ENCODE peak calls at places on chromosomes 4 and X, in six cellular contexts. One of them, this sample, is unnamed.

GRCh38 chrX:20441123-20441522 is 174.4 kb upstream of the RPS6KA3 start:
- DNase-seq in effector memory CD4-positive, alpha-beta T cell: no peak
- DNase-seq in SW 1271: no peak
- DNase-seq in hepatocyte: no peak
- DNase-seq in AML-193: no peak
- DNase-seq in nephron progenitor cell: no peak
- DNase-seq in this sample: no peak

GRCh38 chr4:54082168-54082567 is 17.8 kb upstream of the CHIC2 start:
- DNase-seq in SW 1271: peak
- DNase-seq in nephron progenitor cell: no peak
- DNase-seq in hepatocyte: peak
- DNase-seq in AML-193: no peak
- DNase-seq in effector memory CD4-positive, alpha-beta T cell: no peak
- DNase-seq in this sample: no peak

GRCh38 chr4:100849319-100849718 is 331.5 kb upstream of the EMCN start:
- DNase-seq in effector memory CD4-positive, alpha-beta T cell: no peak
- DNase-seq in AML-193: no peak
- DNase-seq in hepatocyte: no peak
- DNase-seq in SW 1271: no peak
- DNase-seq in nephron progenitor cell: no peak
- DNase-seq in this sample: no peak

GRCh38 chrX:1521459-1521956 is 15.5 kb downstream of the P2RY8 start:
- DNase-seq in SW 1271: no peak
- DNase-seq in effector memory CD4-positive, alpha-beta T cell: peak
- DNase-seq in hepatocyte: no peak
- DNase-seq in nephron progenitor cell: no peak
- DNase-seq in AML-193: no peak
- DNase-seq in this sample: no peak

GRCh38 chr4:70721747-70722146 is at the start of gene RUFY3:
- DNase-seq in hepatocyte: peak
- DNase-seq in nephron progenitor cell: no peak
- DNase-seq in SW 1271: no peak
- DNase-seq in effector memory CD4-positive, alpha-beta T cell: no peak
- DNase-seq in AML-193: no peak
- DNase-seq in this sample: peak

GRCh38 chr4:81912420-81912819 is 440.7 kb upstream of the RASGEF1B start:
- DNase-seq in effector memory CD4-positive, alpha-beta T cell: no peak
- DNase-seq in nephron progenitor cell: no peak
- DNase-seq in hepatocyte: no peak
- DNase-seq in AML-193: no peak
- DNase-seq in SW 1271: no peak
- DNase-seq in this sample: no peak

GRCh38 chrX:23465985-23466384 is 131.3 kb downstream of the PTCHD1 start:
- DNase-seq in nephron progenitor cell: no peak
- DNase-seq in SW 1271: no peak
- DNase-seq in effector memory CD4-positive, alpha-beta T cell: no peak
- DNase-seq in hepatocyte: no peak
- DNase-seq in AML-193: no peak
- DNase-seq in this sample: no peak

GRCh38 chr4:157521916-157522315 is 301.4 kb downstream of the GRIA2 start:
- DNase-seq in hepatocyte: no peak
- DNase-seq in SW 1271: no peak
- DNase-seq in effector memory CD4-positive, alpha-beta T cell: no peak
- DNase-seq in AML-193: no peak
- DNase-seq in nephron progenitor cell: no peak
- DNase-seq in this sample: no peak

GRCh38 chrX:27915617-27916016 is 65.6 kb downstream of the DCAF8L1 start:
- DNase-seq in AML-193: peak
- DNase-seq in effector memory CD4-positive, alpha-beta T cell: no peak
- DNase-seq in nephron progenitor cell: no peak
- DNase-seq in hepatocyte: no peak
- DNase-seq in SW 1271: no peak
- DNase-seq in this sample: no peak

GRCh38 chr4:166808380-166808779 is 425.9 kb downstream of the SPOCK3 start:
- DNase-seq in hepatocyte: no peak
- DNase-seq in AML-193: no peak
- DNase-seq in SW 1271: no peak
- DNase-seq in nephron progenitor cell: no peak
- DNase-seq in effector memory CD4-positive, alpha-beta T cell: no peak
- DNase-seq in this sample: no peak

This sample was measured in SK-N-DZ.